ENCODE peak calls at places on chromosome X, in ten cellular contexts. G is GF-D8; X is hepatic stellate cell; W is stimulated activated naive B cell treated with anti-CD40 and anti-IgM and Interleukin-4, amounts not matched to agents 10 μg/mL and 1 μg/mL and 100 μg/mL, for 72 hours; L is body of pancreas; U is skeletal muscle cell; A is T-cell; R is NCI-H1105 treated with DMSO at 0.1 percent for 48 hours; J is cardiac muscle cell; E is stimulated activated CD8-positive, alpha-beta memory T cell treated with anti-CD3 and anti-CD28 coated beads, Interleukin-7, amount 100 ng/mL, for 4 hours. T is an unnamed sample.

GRCh38 chrX:13357925-13358324 is 38.1 kb upstream of the ATXN3L start:
- DNase-seq in G (no peak), X (no peak), W (no peak), L (no peak), U (peak), A (no peak), R (peak), J (peak), E (no peak), T (no peak)

GRCh38 chrX:139738581-139738980 is 30.6 kb upstream of the MCF2 start:
- DNase-seq in G (no peak), X (no peak), W (no peak), L (no peak), U (no peak), A (no peak), R (no peak), J (peak), E (no peak), T (no peak)

GRCh38 chrX:16589211-16589610 is 60.7 kb upstream of the S100G start:
- DNase-seq in G (no peak), X (no peak), W (no peak), L (no peak), U (peak), A (no peak), R (no peak), J (peak), E (no peak), T (no peak)

GRCh38 chrX:134572816-134573682 is 85.2 kb downstream of the PLAC1 start:
- DNase-seq in G (no peak), X (no peak), W (no peak), L (no peak), U (no peak), A (no peak), R (no peak), J (no peak), E (no peak), T (no peak)

GRCh38 chrX:16160729-16161128 is 6.6 kb upstream of the MAGEB17 start:
- DNase-seq in G (no peak), X (peak), W (no peak), L (no peak), U (peak), A (no peak), R (no peak), J (peak), E (no peak), T (peak)

GRCh38 chrX:21723097-21723496 is 34.8 kb downstream of the SMPX start:
- DNase-seq in G (no peak), X (no peak), W (no peak), L (no peak), U (no peak), A (no peak), R (no peak), J (no peak), E (no peak), T (no peak)

GRCh38 chrX:128973033-128973432 is 550.3 kb downstream of the SMARCA1 start:
- DNase-seq in G (no peak), X (no peak), W (no peak), L (no peak), U (no peak), A (no peak), R (no peak), J (no peak), E (no peak), T (no peak)

GRCh38 chrX:64206556-64207162 is 1.2 kb upstream of the AMER1 start:
- DNase-seq in G (no peak), X (no peak), W (no peak), L (peak), U (no peak), A (no peak), R (no peak), J (peak), E (no peak), T (no peak)

GRCh38 chrX:358651-359143 is 28.0 kb downstream of the PPP2R3B start:
- DNase-seq in G (no peak), X (no peak), W (no peak), L (no peak), U (no peak), A (no peak), R (no peak), J (no peak), E (no peak), T (no peak)

GRCh38 chrX:96906741-96907140 is 23.0 kb downstream of the RPA4 start:
- DNase-seq in G (no peak), X (no peak), W (no peak), L (no peak), U (peak), A (no peak), R (no peak), J (peak), E (no peak), T (peak)

GRCh38 chrX:35800479-35800878 is 2.3 kb downstream of the MAGEB16 start:
- DNase-seq in G (no peak), X (no peak), W (no peak), L (no peak), U (no peak), A (no peak), R (no peak), J (no peak), E (no peak), T (no peak)

GRCh38 chrX:72306851-72307645 is 1.3 kb upstream of the CITED1 start:
- DNase-seq in G (peak), X (peak), W (peak), L (peak), U (peak), A (no peak), R (peak), J (peak), E (no peak), T (peak)

GRCh38 chrX:119266364-119266995 is 30.4 kb downstream of the PGRMC1 start:
- DNase-seq in G (no peak), X (peak), W (no peak), L (peak), U (no peak), A (peak), R (peak), J (peak), E (no peak), T (peak)

GRCh38 chrX:41084360-41085104 is 713 bp upstream of the USP9X start:
- DNase-seq in G (peak), X (peak), W (peak), L (peak), U (peak), A (peak), R (peak), J (peak), E (peak), T (peak)

GRCh38 chrX:68936608-68937007 is 107.8 kb downstream of the EFNB1 start:
- DNase-seq in G (no peak), X (peak), W (no peak), L (no peak), U (peak), A (no peak), R (no peak), J (peak), E (no peak), T (peak)